ENCODE peak calls at places on chromosomes 3 and 15, in four cellular contexts. One of them, this sample, is unnamed. For H3K4me1, the result is how much of the 10 kb centered on the place peaks cover.

GRCh38 chr15:33243869-33244268 is 49.4 kb upstream of the FMN1 start:
- DNase-seq in pancreas: no peak
- DNase-seq in ovary: no peak
- DNase-seq in spleen: no peak
- DNase-seq in this sample: no peak

GRCh38 chr3:4351164-4351855 is 48.1 kb downstream of the SETMAR start:
- DNase-seq in pancreas: no peak
- DNase-seq in ovary: no peak
- DNase-seq in spleen: no peak
- DNase-seq in this sample: no peak

GRCh38 chr3:28718074-28718849 is 369.6 kb upstream of the AZI2 start:
- DNase-seq in pancreas: no peak
- DNase-seq in ovary: no peak
- DNase-seq in spleen: no peak
- DNase-seq in this sample: no peak

GRCh38 chr15:41494190-41494921 is 682 bp downstream of the ITPKA start:
- DNase-seq in pancreas: no peak
- DNase-seq in ovary: no peak
- DNase-seq in spleen: peak
- DNase-seq in this sample: no peak

GRCh38 chr3:182861345-182861744 is 68.0 kb downstream of the ATP11B start:
- DNase-seq in pancreas: no peak
- DNase-seq in ovary: no peak
- DNase-seq in spleen: no peak
- DNase-seq in this sample: no peak

GRCh38 chr3:170614214-170614966 is 28.5 kb upstream of the SLC7A14 start:
- DNase-seq in pancreas: no peak
- DNase-seq in ovary: no peak
- DNase-seq in spleen: no peak
- DNase-seq in this sample: peak

GRCh38 chr3:152213938-152214337 is 54.8 kb upstream of the MBNL1 start:
- DNase-seq in pancreas: no peak
- DNase-seq in ovary: no peak
- DNase-seq in spleen: no peak
- DNase-seq in this sample: no peak

GRCh38 chr3:130276203-130276803 is 69.2 kb upstream of the COL6A5 start:
- DNase-seq in pancreas: no peak
- DNase-seq in ovary: no peak
- DNase-seq in spleen: no peak
- DNase-seq in this sample: no peak

GRCh38 chr3:69219101-69219708 is 96.8 kb upstream of the LMOD3 start:
- DNase-seq in pancreas: no peak
- DNase-seq in ovary: no peak
- DNase-seq in spleen: no peak
- DNase-seq in this sample: no peak

GRCh38 chr15:74504418-74504817 is 36.6 kb upstream of the ARID3B start:
- DNase-seq in pancreas: no peak
- DNase-seq in ovary: no peak
- DNase-seq in spleen: no peak
- DNase-seq in this sample: no peak

GRCh38 chr3:22297436-22297835 is 546.4 kb upstream of the ZNF385D start:
- DNase-seq in pancreas: no peak
- DNase-seq in ovary: no peak
- DNase-seq in spleen: no peak
- DNase-seq in this sample: no peak

GRCh38 chr3:129312671-129313414 is 34.2 kb downstream of the HMCES start:
- DNase-seq in pancreas: no peak
- DNase-seq in ovary: no peak
- DNase-seq in spleen: no peak
- DNase-seq in this sample: no peak

GRCh38 chr15:47725924-47726323 is 8.6 kb downstream of the SEMA6D start:
- DNase-seq in pancreas: no peak
- DNase-seq in ovary: no peak
- DNase-seq in spleen: no peak
- DNase-seq in this sample: no peak

GRCh38 chr3:17974206-17974841 is 231.9 kb upstream of the TBC1D5 start:
- DNase-seq in pancreas: no peak
- DNase-seq in ovary: no peak
- DNase-seq in spleen: no peak
- DNase-seq in this sample: no peak

GRCh38 chr3:50354186-50354764 is 3.6 kb downstream of the CYB561D2 start:
- DNase-seq in pancreas: no peak
- DNase-seq in ovary: no peak
- DNase-seq in spleen: no peak
- DNase-seq in this sample: no peak

GRCh38 chr3:71369733-71370391 is 213.7 kb downstream of the FOXP1 start:
- DNase-seq in pancreas: no peak
- DNase-seq in ovary: no peak
- DNase-seq in spleen: no peak
- DNase-seq in this sample: no peak

GRCh38 chr15:85030301-85031049 is 48.8 kb downstream of the PDE8A start:
- DNase-seq in pancreas: no peak
- DNase-seq in ovary: no peak
- DNase-seq in spleen: no peak
- DNase-seq in this sample: no peak

GRCh38 chr3:59367150-59367549 is 317.3 kb upstream of the CFAP20DC start:
- DNase-seq in pancreas: no peak
- DNase-seq in ovary: no peak
- DNase-seq in spleen: no peak
- DNase-seq in this sample: no peak

GRCh38 chr3:124607163-124607562 is 123.1 kb upstream of the UMPS start:
- DNase-seq in pancreas: no peak
- DNase-seq in ovary: no peak
- DNase-seq in spleen: no peak
- DNase-seq in this sample: no peak

GRCh38 chr15:70853270-70853854 is 595 bp downstream of the LARP6 start:
- DNase-seq in pancreas: peak
- DNase-seq in ovary: peak
- DNase-seq in spleen: no peak
- DNase-seq in this sample: no peak
- H3K4me1 ChIP-seq in pancreas: under half
- H3K4me1 ChIP-seq in ovary: under half
- H3K4me1 ChIP-seq in spleen: under half
- H3K4me1 ChIP-seq in this sample: under half

GRCh38 chr3:43690400-43691119 is at the start of gene ABHD5:
- DNase-seq in pancreas: peak
- DNase-seq in ovary: peak
- DNase-seq in spleen: peak
- DNase-seq in this sample: peak

GRCh38 chr3:43692085-43692484 is 1.3 kb downstream of the ABHD5 start:
- DNase-seq in pancreas: no peak
- DNase-seq in ovary: no peak
- DNase-seq in spleen: no peak
- DNase-seq in this sample: no peak

GRCh38 chr3:43692971-43693370 is 2.2 kb downstream of the ABHD5 start:
- DNase-seq in pancreas: no peak
- DNase-seq in ovary: no peak
- DNase-seq in spleen: no peak
- DNase-seq in this sample: no peak

GRCh38 chr3:43689766-43690399 is 855 bp upstream of the ABHD5 start:
- DNase-seq in pancreas: no peak
- DNase-seq in ovary: no peak
- DNase-seq in spleen: no peak
- DNase-seq in this sample: peak

DNA sequence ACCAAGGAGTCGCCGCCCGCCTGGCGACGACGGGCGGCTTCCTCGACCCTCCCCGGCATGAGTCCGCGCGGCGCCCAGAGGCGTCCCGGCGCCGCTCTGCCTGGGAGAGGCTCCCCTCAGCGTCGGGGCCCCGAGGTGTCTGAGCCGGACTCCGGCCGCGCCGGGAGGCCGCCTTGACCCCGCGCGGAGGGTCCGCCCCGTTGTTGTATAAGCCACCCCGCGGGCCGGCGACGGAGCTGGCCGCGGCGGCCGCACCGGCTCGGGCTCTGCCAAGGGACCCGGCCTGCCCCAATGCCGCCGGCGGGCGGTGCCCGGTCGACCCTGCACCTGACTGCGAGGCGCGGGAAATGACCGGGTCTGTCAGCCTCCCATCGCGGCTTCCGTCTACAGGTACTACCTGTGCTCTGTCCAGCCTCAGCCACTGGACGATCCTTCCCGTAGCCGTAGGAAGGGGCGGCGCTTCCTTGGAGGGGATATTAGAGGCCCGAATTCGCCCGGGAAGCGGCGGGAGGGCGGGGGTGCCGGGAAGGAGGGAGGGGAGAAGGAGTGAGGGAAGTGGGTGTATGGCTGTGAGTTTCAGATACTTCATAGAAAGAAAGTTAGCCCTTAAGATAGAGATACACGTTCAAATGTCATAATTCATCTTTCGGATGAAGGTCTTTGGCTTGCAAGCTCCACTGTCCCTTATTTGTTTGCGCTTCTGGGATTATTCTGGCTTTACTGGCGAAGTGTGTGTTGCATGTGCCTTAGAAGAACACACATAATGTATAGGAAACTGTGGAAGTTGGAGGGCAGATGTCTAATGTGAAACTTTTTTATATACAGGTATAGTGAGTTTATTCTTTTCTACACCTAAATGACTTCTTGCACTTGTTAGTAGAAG is 623 bp downstream of the ABHD5 start:
- DNase-seq in pancreas: peak
- DNase-seq in ovary: peak
- DNase-seq in spleen: peak
- DNase-seq in this sample: peak
- TF ChIP-seq CTCF in pancreas: no peak
- TF ChIP-seq CTCF in ovary: no peak
- TF ChIP-seq CTCF in spleen: no peak
- TF ChIP-seq CTCF in this sample: no peak

GRCh38 chr15:42622328-42622925 is 47.0 kb downstream of the STARD9 start:
- DNase-seq in pancreas: no peak
- DNase-seq in ovary: no peak
- DNase-seq in spleen: no peak
- DNase-seq in this sample: no peak

GRCh38 chr15:42621386-42621785 is 46.0 kb downstream of the STARD9 start:
- DNase-seq in pancreas: no peak
- DNase-seq in ovary: no peak
- DNase-seq in spleen: no peak
- DNase-seq in this sample: no peak

GRCh38 chr15:42616107-42616506 is 40.7 kb downstream of the STARD9 start:
- DNase-seq in pancreas: no peak
- DNase-seq in ovary: no peak
- DNase-seq in spleen: no peak
- DNase-seq in this sample: no peak

GRCh38 chr15:42623951-42624350 is 48.5 kb downstream of the STARD9 start:
- DNase-seq in pancreas: no peak
- DNase-seq in ovary: no peak
- DNase-seq in spleen: no peak
- DNase-seq in this sample: no peak

GRCh38 chr15:42619641-42620371 is 44.4 kb downstream of the STARD9 start:
- DNase-seq in pancreas: no peak
- DNase-seq in ovary: no peak
- DNase-seq in spleen: no peak
- DNase-seq in this sample: no peak
- H3K27ac ChIP-seq in pancreas: no peak
- H3K27ac ChIP-seq in ovary: no peak
- H3K27ac ChIP-seq in spleen: no peak
- H3K27ac ChIP-seq in this sample: no peak

DNA sequence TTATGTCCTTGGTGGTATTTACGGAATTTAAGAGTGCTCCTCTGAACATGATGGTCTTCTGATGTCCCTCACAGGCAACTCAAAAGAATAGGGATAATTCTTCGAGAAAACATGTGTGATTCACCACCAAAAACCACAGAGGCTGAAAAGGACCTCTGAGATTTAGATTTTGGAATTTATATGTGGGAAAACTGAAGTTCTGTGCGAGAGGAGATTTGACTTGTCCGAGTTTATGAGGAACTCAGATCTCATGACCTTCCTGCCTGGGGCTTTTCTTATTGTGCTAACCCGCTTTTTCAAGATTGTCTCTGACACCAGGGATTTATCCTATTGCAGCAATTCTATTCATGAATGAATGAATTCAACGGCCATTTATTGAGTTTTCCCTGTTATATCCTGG is 142.4 kb downstream of the FAM43A start:
- DNase-seq in pancreas: no peak
- DNase-seq in ovary: no peak
- DNase-seq in spleen: no peak
- DNase-seq in this sample: no peak
- H3K4me1 ChIP-seq in pancreas: under half
- H3K4me1 ChIP-seq in ovary: under half
- H3K4me1 ChIP-seq in spleen: under half
- H3K4me1 ChIP-seq in this sample: under half